ENCODE peak calls at places on chromosome 21, in eight cellular contexts. Q, U, N, G, B, P, Z and A are unnamed samples.

GRCh38 chr21:25457411-25457810 is 149.9 kb downstream of the MRPL39 start:
- DNase-seq in G (no peak), B (peak; percentile 53), P (peak; percentile 5), U (peak; percentile 81), Q (peak; percentile 61), Z (no peak), N (peak; percentile 38), A (peak; percentile 11)

GRCh38 chr21:32306021-32306780 is 7.5 kb downstream of the MRAP start:
- DNase-seq in Z (no peak), B (no peak), U (no peak), Q (no peak), P (no peak), N (no peak), G (no peak), A (no peak)

GRCh38 chr21:45981154-45981606 is 390 bp upstream of the COL6A1 start:
- DNase-seq in Z (peak; percentile 32), G (peak; percentile 82), Q (peak; percentile 18), U (peak; percentile 88), P (peak; percentile 91), B (peak; percentile 64), N (peak; percentile 90), A (peak; percentile 90)

GRCh38 chr21:35178812-35179211 is 129.7 kb upstream of the RUNX1 start:
- DNase-seq in Q (no peak), B (no peak), G (no peak), Z (no peak), N (no peak), P (no peak), U (peak; percentile 69), A (no peak)

GRCh38 chr21:15000076-15000475 is 64.7 kb downstream of the NRIP1 start:
- DNase-seq in Z (no peak), B (no peak), N (no peak), P (no peak), U (peak; percentile 70), Q (no peak), G (no peak), A (no peak)

GRCh38 chr21:43959231-43960041 is 52.7 kb upstream of the TRAPPC10 start:
- DNase-seq in G (peak; percentile 66), B (no peak), Q (no peak), Z (no peak), N (no peak), P (no peak), U (no peak), A (no peak)

GRCh38 chr21:44294391-44295162 is 5.3 kb upstream of the PFKL start:
- DNase-seq in N (no peak), B (no peak), P (no peak), G (no peak), Q (no peak), Z (no peak), U (peak; percentile 49), A (peak; percentile 57)

GRCh38 chr21:21232320-21232719 is 234.1 kb downstream of the NCAM2 start:
- DNase-seq in Z (peak; percentile 6), B (no peak), N (peak; percentile 50), U (peak; percentile 72), Q (no peak), P (peak; percentile 36), G (no peak), A (peak; percentile 68)

GRCh38 chr21:26834181-26834945 is 10.8 kb downstream of the ADAMTS1 start:
- DNase-seq in Z (no peak), U (peak; percentile 58), Q (no peak), N (peak; percentile 71), P (no peak), B (no peak), G (no peak), A (peak; percentile 28)

GRCh38 chr21:28334407-28334806 is 658.3 kb downstream of the LTN1 start:
- DNase-seq in G (no peak), Z (no peak), U (no peak), P (no peak), N (no peak), B (no peak), Q (peak; percentile 82), A (no peak)

GRCh38 chr21:35559128-35559831 is 501.0 kb downstream of the SETD4 start:
- DNase-seq in B (no peak), Q (no peak), P (peak; percentile 18), N (peak; percentile 94), G (no peak), U (peak; percentile 98), Z (no peak), A (peak; percentile 2)

GRCh38 chr21:46543306-46543705 is 61.6 kb downstream of the S100B start:
- DNase-seq in N (no peak), Q (no peak), U (no peak), G (no peak), P (no peak), B (no peak), Z (no peak), A (no peak)

GRCh38 chr21:32403201-32403701 is 9.3 kb upstream of the EVA1C start:
- DNase-seq in G (no peak), U (peak; percentile 85), B (peak; percentile 51), Q (peak; percentile 70), P (peak; percentile 83), N (peak; percentile 84), Z (peak; percentile 55), A (peak; percentile 87)

GRCh38 chr21:46191257-46191685 is 7.0 kb upstream of the SPATC1L start:
- DNase-seq in U (peak; percentile 85), Z (no peak), G (no peak), B (no peak), Q (no peak), P (peak; percentile 11), N (peak; percentile 81), A (no peak)

GRCh38 chr21:44871576-44872265 is 1.8 kb downstream of the PTTG1IP start:
- DNase-seq in U (peak; percentile 91), G (no peak), B (no peak), P (peak; percentile 74), Q (no peak), Z (peak; percentile 25), N (peak; percentile 84), A (no peak)

GRCh38 chr21:22900511-22900910 is 1902.3 kb downstream of the NCAM2 start:
- DNase-seq in Z (no peak), N (peak; percentile 18), B (no peak), G (no peak), U (no peak), Q (no peak), P (no peak), A (peak; percentile 24)

GRCh38 chr21:14942801-14943490 is 121.9 kb downstream of the NRIP1 start:
- DNase-seq in Q (no peak), N (peak; percentile 42), U (peak; percentile 70), B (no peak), P (no peak), Z (no peak), G (no peak), A (no peak)

GRCh38 chr21:24514081-24514733 is 1093.1 kb downstream of the MRPL39 start:
- DNase-seq in Z (no peak), G (no peak), U (peak; percentile 20), P (no peak), B (no peak), Q (no peak), N (no peak), A (peak; percentile 3)

GRCh38 chr21:45487891-45488600 is 54.2 kb downstream of the SLC19A1 start:
- DNase-seq in Z (no peak), N (no peak), U (no peak), Q (no peak), B (no peak), G (no peak), P (no peak), A (no peak)

GRCh38 chr21:37088196-37088595 is 15.1 kb downstream of the TTC3 start:
- DNase-seq in Z (no peak), G (no peak), B (no peak), U (peak; percentile 32), N (peak; percentile 72), P (no peak), Q (no peak), A (no peak)

GRCh38 chr21:37082375-37082774 is 9.3 kb downstream of the TTC3 start:
- DNase-seq in Q (no peak), B (no peak), U (no peak), Z (no peak), N (no peak), G (no peak), P (no peak), A (no peak)

GRCh38 chr21:37085726-37086125 is 12.7 kb downstream of the TTC3 start:
- DNase-seq in N (no peak), U (no peak), G (no peak), Z (no peak), Q (no peak), P (no peak), B (no peak), A (no peak)

GRCh38 chr21:37082856-37083611 is 10.0 kb downstream of the TTC3 start:
- DNase-seq in P (no peak), U (no peak), Z (no peak), Q (no peak), G (no peak), B (no peak), N (no peak), A (no peak)

GRCh38 chr21:37087188-37087587 is 14.1 kb downstream of the TTC3 start:
- DNase-seq in G (no peak), U (peak; percentile 82), P (peak; percentile 64), Z (no peak), B (no peak), N (peak; percentile 75), Q (no peak), A (peak; percentile 83)
- TF ChIP-seq CTCF in G (peak; percentile 55), U (peak; percentile 53), P (peak; percentile 51), Z (no peak), B (no peak), N (peak; percentile 51), Q (peak; percentile 8), A (peak; percentile 79)

GRCh38 chr21:42276526-42277154 is 38.6 kb downstream of the TFF3 start:
- DNase-seq in Q (no peak), Z (no peak), B (no peak), G (no peak), P (no peak), N (no peak), U (no peak), A (no peak)
- TF ChIP-seq CTCF in Q (no peak), Z (no peak), B (no peak), G (peak; percentile 28), P (peak; percentile 25), N (no peak), U (no peak), A (peak; percentile 29)

GRCh38 chr21:31103571-31104265 is 65.4 kb upstream of the KRTAP19-8 start:
- DNase-seq in Q (no peak), U (no peak), B (no peak), N (no peak), G (no peak), P (no peak), Z (no peak), A (no peak)

GRCh38 chr21:31092867-31093266 is 54.6 kb upstream of the KRTAP19-8 start:
- DNase-seq in B (no peak), P (no peak), N (no peak), Z (no peak), G (no peak), U (no peak), Q (no peak), A (no peak)

GRCh38 chr21:31103163-31103562 is 64.9 kb upstream of the KRTAP19-8 start:
- DNase-seq in P (no peak), N (no peak), B (no peak), G (no peak), Q (peak; percentile 14), U (no peak), Z (no peak), A (no peak)

GRCh38 chr21:31099122-31099521 is 60.8 kb upstream of the KRTAP19-8 start:
- DNase-seq in Z (no peak), N (no peak), G (no peak), U (no peak), B (no peak), P (no peak), Q (no peak), A (no peak)

GRCh38 chr21:31098576-31099005 is 60.3 kb upstream of the KRTAP19-8 start:
- DNase-seq in Z (peak; percentile 56), P (peak; percentile 78), U (peak; percentile 69), Q (peak; percentile 64), G (peak; percentile 76), N (peak; percentile 39), B (peak; percentile 67), A (peak; percentile 62)
- TF ChIP-seq CTCF in Z (peak; percentile 70), P (peak; percentile 92), U (peak; percentile 88), Q (peak; percentile 96), G (peak; percentile 93), N (peak; percentile 82), B (peak; percentile 90), A (peak; percentile 92)

GRCh38 chr21:29342394-29342957 is 43.8 kb downstream of the BACH1 start:
- DNase-seq in B (peak; percentile 50), Z (no peak), Q (no peak), G (no peak), P (no peak), U (peak; percentile 98), N (peak; percentile 85), A (peak; percentile 83)
- TF ChIP-seq CTCF in B (no peak), Z (no peak), Q (no peak), G (no peak), P (no peak), U (no peak), N (no peak), A (no peak)